ENCODE peak calls at places on chromosome 12, in five cellular contexts. T is HT-29; U is CD4-positive, alpha-beta memory T cell; D is activated CD4-positive, CD25-positive, alpha-beta regulatory T cell; X is HEK293T. Y is an unnamed sample.

GRCh38 chr12:29088611-29089219 is 60.4 kb upstream of the FAR2 start:
- DNase-seq in T (peak), X (peak), D (no peak), U (peak), Y (peak)

GRCh38 chr12:76449572-76449971 is 101.4 kb upstream of the BBS10 start:
- DNase-seq in D (no peak), X (no peak), T (no peak), U (no peak), Y (no peak)

GRCh38 chr12:15443611-15444010 is 121.3 kb downstream of the PTPRO start:
- DNase-seq in U (no peak), D (no peak), X (no peak), T (no peak), Y (no peak)

GRCh38 chr12:88113871-88114270 is 28.0 kb downstream of the CEP290 start:
- DNase-seq in X (no peak), T (no peak), D (no peak), U (no peak), Y (no peak)

GRCh38 chr12:26428420-26428819 is 233.0 kb downstream of the SSPN start:
- DNase-seq in X (no peak), T (no peak), D (no peak), U (no peak), Y (no peak)

GRCh38 chr12:120051535-120051934 is 62.5 kb downstream of the BICDL1 start:
- DNase-seq in D (no peak), U (no peak), X (no peak), T (no peak), Y (no peak)

GRCh38 chr12:66144796-66145754 is 14.5 kb upstream of the LLPH start:
- DNase-seq in U (no peak), D (no peak), X (peak), T (peak), Y (peak)

GRCh38 chr12:52070243-52070925 is 606 bp downstream of the ATG101 start:
- DNase-seq in U (no peak), X (no peak), D (no peak), T (peak), Y (no peak)

GRCh38 chr12:75364918-75365317 is 26.0 kb upstream of the GLIPR1L2 start:
- DNase-seq in T (no peak), U (no peak), X (no peak), D (no peak), Y (no peak)

GRCh38 chr12:115771065-115771464 is 506.4 kb downstream of the MED13L start:
- DNase-seq in X (peak), U (no peak), T (peak), D (no peak), Y (no peak)

GRCh38 chr12:58211211-58211610 is 269.8 kb downstream of the ATP23 start:
- DNase-seq in X (no peak), T (no peak), U (no peak), D (no peak), Y (no peak)

GRCh38 chr12:67388331-67389163 is 119.4 kb downstream of the CAND1 start:
- DNase-seq in U (no peak), X (peak), D (no peak), T (no peak), Y (no peak)

GRCh38 chr12:117241697-117242096 is 51.4 kb upstream of the FBXO21 start:
- DNase-seq in T (no peak), U (no peak), X (no peak), D (no peak), Y (no peak)

GRCh38 chr12:120725659-120726509 is at the start of gene ACADS:
- DNase-seq in X (peak), T (peak), U (peak), D (peak), Y (peak)

GRCh38 chr12:75489613-75490210 is 9.2 kb downstream of the GLIPR1 start:
- DNase-seq in T (no peak), D (no peak), U (no peak), X (no peak), Y (peak)

GRCh38 chr12:4978737-4979136 is 64.9 kb upstream of the KCNA5 start:
- DNase-seq in U (no peak), X (no peak), T (no peak), D (no peak), Y (no peak)

GRCh38 chr12:41907036-41907435 is 237.6 kb downstream of the GXYLT1 start:
- DNase-seq in U (no peak), X (no peak), D (no peak), T (no peak), Y (no peak)

GRCh38 chr12:119911147-119911546 is 34.0 kb upstream of the CIT start:
- DNase-seq in T (no peak), U (no peak), X (no peak), D (no peak), Y (no peak)

GRCh38 chr12:93839076-93839475 is 161.9 kb downstream of the CRADD start:
- DNase-seq in T (peak), U (no peak), D (no peak), X (no peak), Y (no peak)

GRCh38 chr12:28611115-28611435 is 420.8 kb downstream of the CCDC91 start:
- DNase-seq in T (peak), D (no peak), U (no peak), X (no peak), Y (peak)

GRCh38 chr12:6701078-6701768 is 608 bp upstream of the PIANP start:
- DNase-seq in D (no peak), T (no peak), X (no peak), U (no peak), Y (no peak)

GRCh38 chr12:102454808-102455760 is 25.3 kb downstream of the IGF1 start:
- DNase-seq in X (no peak), D (no peak), U (no peak), T (no peak), Y (no peak)

GRCh38 chr12:62604856-62605255 is 138.2 kb downstream of the MON2 start:
- DNase-seq in D (no peak), X (no peak), U (peak), T (peak), Y (no peak)

GRCh38 chr12:64385468-64385867 is 5.1 kb downstream of the C12orf56 start:
- DNase-seq in D (no peak), T (peak), U (no peak), X (no peak), Y (no peak)

GRCh38 chr12:109192358-109192757 is 76.0 kb downstream of the ACACB start:
- DNase-seq in T (no peak), U (no peak), D (no peak), X (no peak), Y (peak)

GRCh38 chr12:57003395-57003794 is 3.0 kb downstream of the ZBTB39 start:
- DNase-seq in X (no peak), D (no peak), U (no peak), T (no peak), Y (no peak)

Y was measured in LoVo.